ENCODE peak calls at places on chromosomes 7 and 10, in eight cellular contexts. X is substantia nigra; U is stimulated activated CD4-positive, alpha-beta T cell treated with anti-CD3 and anti-CD28 coated beads, Interleukin-2, amount 100 ng/mL, for 24 hours; T is renal cortical epithelial cell; P is C1 segment of cervical spinal cord; W is COR-L47; I is neuronal stem cell; S is non-pigmented ciliary epithelial cell. F is an unnamed sample.

GRCh38 chr10:126270116-126270515 is 118.2 kb downstream of the ADAM12 start:
- DNase-seq in P (no peak), W (no peak), T (peak; percentile 22), U (no peak), S (no peak), X (no peak), I (no peak), F (no peak)

GRCh38 chr10:58280485-58280884 is 11.5 kb downstream of the CISD1 start:
- DNase-seq in U (no peak), T (no peak), S (no peak), X (no peak), W (no peak), I (no peak), P (no peak), F (no peak)

GRCh38 chr7:78437118-78437517 is 638.5 kb downstream of the PHTF2 start:
- DNase-seq in S (no peak), X (no peak), I (no peak), T (peak; percentile 87), W (no peak), U (no peak), P (no peak), F (no peak)

GRCh38 chr7:144011458-144012230 is 11.5 kb downstream of the OR6B1 start:
- DNase-seq in T (no peak), I (no peak), U (no peak), X (no peak), P (no peak), S (no peak), W (no peak), F (no peak)

GRCh38 chr10:48605264-48605615 is 367 bp upstream of the ARHGAP22 start:
- DNase-seq in X (no peak), S (no peak), T (no peak), P (no peak), U (no peak), I (no peak), W (no peak), F (no peak)

GRCh38 chr10:16436367-16436757 is 448 bp upstream of the PTER start:
- DNase-seq in U (peak; percentile 27), T (peak; percentile 23), W (no peak), I (no peak), S (no peak), P (no peak), X (no peak), F (no peak)

GRCh38 chr10:6838118-6838517 is 258.0 kb upstream of the PRKCQ start:
- DNase-seq in I (no peak), P (no peak), U (no peak), X (no peak), T (no peak), W (no peak), S (no peak), F (no peak)

GRCh38 chr7:28587211-28587610 is 174.9 kb downstream of the CREB5 start:
- DNase-seq in I (no peak), S (no peak), X (no peak), T (peak; percentile 87), W (no peak), U (no peak), P (no peak), F (no peak)

GRCh38 chr7:29622335-29623265 is 59.0 kb downstream of the PRR15 start:
- DNase-seq in W (peak; percentile 45), I (no peak), X (no peak), U (no peak), P (no peak), S (peak; percentile 89), T (peak; percentile 93), F (no peak)

GRCh38 chr10:124565565-124566221 is 104.1 kb downstream of the LHPP start:
- DNase-seq in P (no peak), U (no peak), X (no peak), I (peak; percentile 36), S (no peak), W (peak; percentile 53), T (no peak), F (no peak)

GRCh38 chr10:35746004-35746403 is 103.9 kb upstream of the FZD8 start:
- DNase-seq in X (no peak), P (no peak), W (no peak), I (no peak), U (no peak), T (no peak), S (no peak), F (no peak)

GRCh38 chr10:34702093-34702952 is 112.8 kb downstream of the PARD3 start:
- DNase-seq in P (no peak), S (no peak), T (peak; percentile 65), I (peak; percentile 6), X (no peak), U (no peak), W (no peak), F (no peak)

GRCh38 chr10:60809157-60809556 is 30.9 kb downstream of the CDK1 start:
- DNase-seq in X (no peak), P (no peak), I (no peak), W (no peak), T (peak; percentile 53), S (no peak), U (no peak), F (no peak)

GRCh38 chr7:29265208-29265923 is 70.8 kb downstream of the CHN2 start:
- DNase-seq in X (no peak), I (no peak), T (peak; percentile 89), S (no peak), W (no peak), U (no peak), P (no peak), F (no peak)

GRCh38 chr7:126578338-126578737 is 674.4 kb downstream of the GRM8 start:
- DNase-seq in W (no peak), U (no peak), T (no peak), I (no peak), X (no peak), S (no peak), P (no peak), F (no peak)

GRCh38 chr10:60894816-60895215 is 49.2 kb downstream of the RHOBTB1 start:
- DNase-seq in X (no peak), S (no peak), T (peak; percentile 36), U (no peak), I (no peak), P (no peak), W (no peak), F (no peak)

GRCh38 chr7:128302110-128302509 is 41.6 kb downstream of the RBM28 start:
- DNase-seq in S (no peak), P (no peak), W (no peak), I (no peak), T (no peak), U (no peak), X (no peak), F (no peak)